ENCODE peak calls at places on chromosomes 16 and 17, in four cellular contexts. P, Q, O and C are unnamed samples. For H3K4me1, the result is how much of the 10 kb centered on the place peaks cover.

GRCh38 chr17:22305356-22306071 is 613.2 kb downstream of the KCNJ18 start:
- DNase-seq in P (no peak), Q (peak), O (no peak), C (no peak)

GRCh38 chr16:58709338-58709737 is 24.8 kb upstream of the SLC38A7 start:
- DNase-seq in P (no peak), Q (no peak), O (no peak), C (no peak)

GRCh38 chr17:61361084-61361483 is 38.6 kb upstream of the TBX2 start:
- DNase-seq in P (no peak), Q (no peak), O (peak), C (no peak)

GRCh38 chr16:15434079-15434424 is 336 bp upstream of the BMERB1 start:
- DNase-seq in P (no peak), Q (no peak), O (no peak), C (no peak)

GRCh38 chr17:4968166-4968915 is 724 bp upstream of the SPAG7 start:
- DNase-seq in P (no peak), Q (peak), O (no peak), C (no peak)

GRCh38 chr16:6160303-6160702 is 1062.7 kb upstream of the EEF2KMT start:
- DNase-seq in P (no peak), Q (no peak), O (no peak), C (no peak)

GRCh38 chr16:29111421-29111820 is 126.6 kb downstream of the LAT start:
- DNase-seq in P (no peak), Q (no peak), O (no peak), C (no peak)

GRCh38 chr16:22233050-22233405 is 26.9 kb downstream of the EEF2K start:
- DNase-seq in P (no peak), Q (no peak), O (no peak), C (no peak)

GRCh38 chr17:29570521-29570920 is 2.0 kb downstream of the TP53I13 start:
- DNase-seq in P (peak), Q (no peak), O (no peak), C (peak)

GRCh38 chr16:88810166-88810867 is 1.4 kb downstream of the APRT start:
- DNase-seq in P (no peak), Q (peak), O (no peak), C (no peak)

GRCh38 chr17:38508570-38508950 is 80.3 kb downstream of the ARHGAP23 start:
- DNase-seq in P (no peak), Q (no peak), O (no peak), C (no peak)

GRCh38 chr16:71367243-71367976 is 8.9 kb downstream of the CALB2 start:
- DNase-seq in P (peak), Q (peak), O (peak), C (no peak)

GRCh38 chr16:88002749-88003148 is 51.5 kb downstream of the BANP start:
- DNase-seq in P (peak), Q (no peak), O (no peak), C (peak)

GRCh38 chr16:86401119-86401518 is 109.2 kb upstream of the FOXF1 start:
- DNase-seq in P (no peak), Q (no peak), O (no peak), C (no peak)

GRCh38 chr17:75521951-75522727 is 3.4 kb upstream of the LLGL2 start:
- DNase-seq in P (no peak), Q (no peak), O (no peak), C (no peak)

GRCh38 chr16:23934610-23935009 is 98.8 kb downstream of the PRKCB start:
- DNase-seq in P (no peak), Q (no peak), O (no peak), C (no peak)

GRCh38 chr16:4055748-4056147 is 60.5 kb downstream of the ADCY9 start:
- DNase-seq in P (no peak), Q (no peak), O (no peak), C (peak)

GRCh38 chr16:87952751-87953150 is 1.5 kb downstream of the BANP start:
- DNase-seq in P (no peak), Q (no peak), O (no peak), C (no peak)

GRCh38 chr17:62898239-62898864 is 67.7 kb upstream of the TANC2 start:
- DNase-seq in P (no peak), Q (no peak), O (no peak), C (no peak)

GRCh38 chr17:67482784-67483183 is 105.7 kb downstream of the PITPNC1 start:
- DNase-seq in P (no peak), Q (no peak), O (no peak), C (no peak)

GRCh38 chr16:46691720-46692119 is 2.3 kb downstream of the ORC6 start:
- DNase-seq in P (no peak), Q (no peak), O (no peak), C (no peak)

GRCh38 chr16:23947838-23948237 is 112.1 kb downstream of the PRKCB start:
- DNase-seq in P (no peak), Q (peak), O (no peak), C (no peak)

GRCh38 chr17:45782889-45783592 is 1.1 kb upstream of the CRHR1 start:
- DNase-seq in P (no peak), Q (peak), O (no peak), C (no peak)

GRCh38 chr17:17580662-17581470 is 10.6 kb downstream of the PEMT start:
- DNase-seq in P (no peak), Q (no peak), O (peak), C (no peak)
- TF ChIP-seq EP300 in P (no peak), Q (no peak), O (peak), C (no peak)

GRCh38 chr17:869067-869466 is 86.9 kb downstream of the MRM3 start:
- DNase-seq in P (peak), Q (no peak), O (no peak), C (peak)

GRCh38 chr17:869567-870530 is 87.7 kb downstream of the MRM3 start:
- DNase-seq in P (peak), Q (no peak), O (no peak), C (peak)

GRCh38 chr17:871731-872517 is 89.8 kb downstream of the MRM3 start:
- DNase-seq in P (no peak), Q (no peak), O (no peak), C (no peak)

GRCh38 chr17:876272-876671 is 94.1 kb downstream of the MRM3 start:
- DNase-seq in P (no peak), Q (no peak), O (no peak), C (no peak)

GRCh38 chr17:872843-873242 is 90.7 kb downstream of the MRM3 start:
- DNase-seq in P (no peak), Q (no peak), O (no peak), C (no peak)
- H3K4me1 ChIP-seq in P (under half), Q (under half), O (under half), C (under half)

DNA sequence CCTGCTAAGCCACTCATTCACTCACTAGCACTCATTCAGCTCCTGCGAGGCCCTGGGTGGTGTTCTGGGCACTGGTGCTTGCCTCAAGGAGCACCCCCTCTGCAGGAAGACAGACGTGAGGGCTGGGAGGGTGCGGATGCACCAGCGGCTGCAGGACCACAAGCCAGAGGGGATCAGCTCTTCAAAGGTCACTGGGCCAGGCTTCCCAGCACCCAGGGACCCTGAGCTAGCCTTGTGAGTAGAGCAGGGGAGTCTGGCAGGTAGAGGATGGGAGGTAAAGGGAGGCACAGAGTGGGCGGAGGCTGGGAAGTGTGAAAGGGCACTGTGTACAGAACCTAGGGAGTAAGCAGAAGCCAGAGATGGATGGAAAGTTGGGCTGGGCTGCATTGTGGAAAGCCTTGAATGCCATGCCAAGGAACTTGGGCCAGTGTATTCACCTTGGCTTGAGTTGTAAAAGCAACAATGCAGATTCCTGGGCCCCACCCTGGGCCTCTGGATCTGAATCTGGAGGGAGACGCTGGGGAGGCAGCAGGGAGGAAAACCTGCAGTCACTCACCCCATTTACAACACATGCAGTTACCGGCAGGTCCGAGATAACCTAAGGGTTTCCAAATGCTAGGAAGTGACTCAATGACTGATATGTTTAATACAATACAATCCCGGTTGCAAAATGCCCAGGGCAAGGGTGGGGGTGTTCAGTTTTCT is 1.7 kb downstream of the IL4R start:
- DNase-seq in P (peak), Q (peak), O (peak), C (peak)
- TF ChIP-seq EP300 in P (no peak), Q (no peak), O (peak), C (peak)

GRCh38 chr17:2061441-2061797 is 6.5 kb downstream of the HIC1 start:
- DNase-seq in P (no peak), Q (no peak), O (no peak), C (no peak)

GRCh38 chr17:2059125-2059836 is 4.4 kb downstream of the HIC1 start:
- DNase-seq in P (no peak), Q (no peak), O (no peak), C (peak)

GRCh38 chr17:2062571-2063183 is 7.8 kb downstream of the HIC1 start:
- DNase-seq in P (no peak), Q (peak), O (no peak), C (peak)

GRCh38 chr17:2059837-2060658 is 5.1 kb downstream of the HIC1 start:
- DNase-seq in P (no peak), Q (no peak), O (no peak), C (no peak)

GRCh38 chr17:2060681-2061440 is 6.0 kb downstream of the HIC1 start:
- DNase-seq in P (no peak), Q (no peak), O (no peak), C (no peak)
- H3K4me1 ChIP-seq in P (half or more), Q (under half), O (under half), C (under half)